ENCODE peak calls at places on chromosome 4, in seven cellular contexts. E, U, C, K, L, S and X are unnamed samples. For H3K79me1, the result is how much of the 10 kb centered on the place peaks cover.

GRCh38 chr4:137651128-137651527 is 118.8 kb upstream of the PCDH18 start:
- DNase-seq in E (no peak), L (no peak), C (no peak), S (no peak), U (peak), K (no peak), X (peak)

GRCh38 chr4:185235480-185236154 is 26.2 kb downstream of the SNX25 start:
- DNase-seq in E (peak), L (no peak), C (no peak), U (peak), S (peak), K (no peak), X (peak)

GRCh38 chr4:38385286-38386010 is 278.6 kb upstream of the KLF3 start:
- DNase-seq in S (no peak), L (no peak), K (no peak), E (peak), C (no peak), U (no peak), X (no peak)

GRCh38 chr4:108400309-108400708 is 220.1 kb upstream of the RPL34 start:
- DNase-seq in L (no peak), U (no peak), K (no peak), E (no peak), S (no peak), C (no peak), X (no peak)

GRCh38 chr4:88880501-88881226 is 176.3 kb downstream of the FAM13A start:
- DNase-seq in K (no peak), U (no peak), E (peak), L (no peak), S (peak), C (no peak), X (no peak)

GRCh38 chr4:55132775-55133174 is 7.4 kb upstream of the KDR start:
- DNase-seq in K (no peak), U (no peak), L (no peak), E (peak), S (no peak), C (peak), X (no peak)

GRCh38 chr4:185880571-185880970 is 68.6 kb upstream of the SORBS2 start:
- DNase-seq in L (no peak), E (no peak), S (no peak), C (no peak), U (no peak), K (no peak), X (no peak)

GRCh38 chr4:794911-795725 is 30.8 kb downstream of the CPLX1 start:
- DNase-seq in L (no peak), E (no peak), C (no peak), U (no peak), K (no peak), S (no peak), X (no peak)

GRCh38 chr4:69098470-69098869 is 2.2 kb downstream of the UGT2B7 start:
- DNase-seq in E (no peak), U (no peak), S (no peak), L (no peak), C (no peak), K (no peak), X (no peak)

GRCh38 chr4:30208731-30209435 is 511.3 kb upstream of the PCDH7 start:
- DNase-seq in C (no peak), S (no peak), L (no peak), K (no peak), U (peak), E (peak), X (peak)

GRCh38 chr4:56314207-56314915 is 72.9 kb downstream of the AASDH start:
- DNase-seq in C (peak), U (no peak), S (no peak), K (no peak), L (no peak), E (no peak), X (no peak)

GRCh38 chr4:69640289-69640688 is 847 bp upstream of the UGT2A2 start:
- DNase-seq in C (no peak), L (no peak), U (no peak), K (no peak), S (no peak), E (no peak), X (peak)

GRCh38 chr4:155914782-155915181 is 11.3 kb downstream of the TDO2 start:
- DNase-seq in U (no peak), S (no peak), E (no peak), K (no peak), C (no peak), L (no peak), X (no peak)

GRCh38 chr4:145735330-145735638 is 55.3 kb downstream of the C4orf51 start:
- DNase-seq in L (no peak), E (peak), S (peak), C (no peak), K (no peak), U (peak), X (peak)

GRCh38 chr4:157010630-157011029 is 39.0 kb upstream of the PDGFC start:
- DNase-seq in U (no peak), C (no peak), K (no peak), E (no peak), L (no peak), S (no peak), X (no peak)

GRCh38 chr4:157013656-157014055 is 42.1 kb upstream of the PDGFC start:
- DNase-seq in K (no peak), S (no peak), U (peak), C (no peak), E (no peak), L (no peak), X (peak)

GRCh38 chr4:157014621-157015591 is 43.3 kb upstream of the PDGFC start:
- DNase-seq in K (no peak), U (peak), C (peak), E (peak), S (peak), L (no peak), X (peak)

GRCh38 chr4:157012781-157013180 is 41.2 kb upstream of the PDGFC start:
- DNase-seq in E (peak), C (no peak), L (no peak), K (no peak), S (peak), U (peak), X (peak)

DNA sequence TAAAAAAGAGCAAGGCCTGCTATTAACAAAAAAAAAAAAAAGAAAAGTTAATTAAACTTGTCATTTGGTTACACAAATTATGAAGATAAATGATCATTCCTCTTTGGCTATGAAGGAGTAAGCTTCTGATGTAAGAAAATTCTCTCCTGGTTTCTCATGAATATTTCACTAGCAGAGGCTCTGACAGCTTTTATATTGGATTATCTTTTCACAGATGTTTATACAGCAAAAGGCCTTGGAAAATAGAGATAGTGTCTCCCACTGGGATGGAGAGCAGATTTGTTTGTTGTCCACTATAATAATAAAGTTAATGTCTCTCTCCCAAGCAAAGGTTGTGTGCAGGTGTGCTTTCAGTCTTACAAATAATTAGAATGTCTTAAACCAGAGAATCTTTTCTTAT is 40.7 kb upstream of the PDGFC start:
- DNase-seq in E (no peak), K (no peak), U (no peak), S (no peak), L (no peak), C (no peak), X (no peak)
- H3K4me2 ChIP-seq in E (no peak), K (no peak), U (no peak), S (no peak), L (no peak), C (no peak), X (no peak)

GRCh38 chr4:85732124-85732523 is 257.2 kb downstream of the ARHGAP24 start:
- DNase-seq in S (no peak), E (no peak), U (no peak), K (no peak), L (no peak), C (no peak), X (no peak)

GRCh38 chr4:85726555-85726954 is 251.6 kb downstream of the ARHGAP24 start:
- DNase-seq in S (no peak), E (no peak), C (no peak), L (no peak), K (no peak), U (no peak), X (no peak)

GRCh38 chr4:85724801-85725548 is 250.0 kb downstream of the ARHGAP24 start:
- DNase-seq in U (no peak), E (peak), C (no peak), S (no peak), L (no peak), K (no peak), X (no peak)

GRCh38 chr4:85725727-85726170 is 250.8 kb downstream of the ARHGAP24 start:
- DNase-seq in S (no peak), C (no peak), E (peak), L (no peak), K (no peak), U (no peak), X (no peak)

GRCh38 chr4:85728471-85728870 is 253.5 kb downstream of the ARHGAP24 start:
- DNase-seq in K (no peak), L (no peak), S (no peak), C (no peak), E (no peak), U (no peak), X (no peak)
- H3K79me1 ChIP-seq in K (under half), L (under half), S (under half), C (under half), E (under half), U (under half), X (under half)

GRCh38 chr4:158074851-158075250 is 98.0 kb downstream of the GASK1B start:
- DNase-seq in L (no peak), E (no peak), C (no peak), U (no peak), S (no peak), K (no peak), X (no peak)

GRCh38 chr4:158080354-158080753 is 92.5 kb downstream of the GASK1B start:
- DNase-seq in C (no peak), E (peak), L (no peak), U (no peak), S (no peak), K (no peak), X (no peak)

GRCh38 chr4:158079661-158080060 is 93.2 kb downstream of the GASK1B start:
- DNase-seq in K (no peak), L (no peak), C (no peak), S (no peak), E (no peak), U (no peak), X (no peak)

GRCh38 chr4:158071931-158072330 is 100.9 kb downstream of the GASK1B start:
- DNase-seq in E (no peak), L (no peak), U (no peak), S (no peak), K (no peak), C (no peak), X (no peak)

DNA sequence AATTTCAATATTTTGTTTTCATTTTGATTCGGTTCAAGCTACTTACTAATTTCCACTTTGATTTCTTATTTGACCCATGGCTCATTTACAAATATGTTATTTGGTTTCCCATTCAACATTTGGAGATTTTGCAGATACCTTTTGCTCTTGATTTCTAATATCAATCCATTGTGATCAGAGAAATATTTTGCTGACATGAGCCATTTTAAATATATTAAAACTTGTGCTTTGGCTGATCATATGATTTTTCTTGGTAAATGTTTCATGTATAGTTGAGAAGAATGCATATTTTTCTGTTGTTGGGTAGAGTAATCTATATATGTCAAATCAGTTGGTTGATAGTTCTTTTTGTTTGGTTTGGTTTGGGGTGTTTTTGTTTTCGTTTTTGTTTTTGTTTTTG is 95.0 kb downstream of the GASK1B start:
- DNase-seq in S (no peak), K (no peak), L (no peak), U (no peak), E (no peak), C (no peak), X (no peak)
- H2AK5ac ChIP-seq in S (no peak), K (no peak), L (no peak), U (no peak), E (no peak), C (no peak), X (no peak)

GRCh38 chr4:13597604-13598003 is 29.9 kb downstream of the BOD1L1 start:
- DNase-seq in C (no peak), K (no peak), S (no peak), E (no peak), U (peak), L (no peak), X (no peak)

GRCh38 chr4:13601848-13602247 is 25.7 kb downstream of the BOD1L1 start:
- DNase-seq in K (no peak), S (no peak), U (no peak), L (no peak), E (no peak), C (no peak), X (no peak)

GRCh38 chr4:13601060-13601459 is 26.5 kb downstream of the BOD1L1 start:
- DNase-seq in C (no peak), K (no peak), U (no peak), L (no peak), E (no peak), S (no peak), X (no peak)

GRCh38 chr4:13597141-13597540 is 30.4 kb downstream of the BOD1L1 start:
- DNase-seq in E (no peak), K (no peak), S (no peak), L (no peak), U (no peak), C (no peak), X (no peak)

GRCh38 chr4:13599159-13599558 is 28.4 kb downstream of the BOD1L1 start:
- DNase-seq in C (peak), K (no peak), S (no peak), U (no peak), L (peak), E (peak), X (no peak)
- H3K4me2 ChIP-seq in C (no peak), K (no peak), S (no peak), U (no peak), L (no peak), E (no peak), X (peak)

DNA sequence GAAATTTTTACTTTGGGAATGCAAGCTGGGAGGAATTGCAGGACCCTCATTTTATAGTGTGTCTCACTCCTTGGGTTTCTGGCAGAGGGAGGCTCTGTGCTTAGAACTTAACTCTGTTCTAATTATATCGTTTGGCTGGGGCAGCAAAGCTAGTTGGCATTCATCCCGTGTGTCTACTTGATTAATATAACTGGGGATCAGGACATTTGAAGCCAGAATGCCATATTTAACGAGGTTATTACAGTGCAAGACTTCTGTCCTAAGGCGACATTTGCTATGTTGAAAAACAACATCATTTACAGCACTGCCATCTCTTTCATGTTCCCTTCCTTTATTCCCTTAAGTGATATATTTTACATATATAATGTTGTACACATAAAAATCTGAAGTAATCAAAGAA is 179.1 kb upstream of the TBC1D9 start:
- DNase-seq in L (no peak), S (no peak), C (no peak), E (no peak), K (no peak), U (no peak), X (no peak)
- H3K79me1 ChIP-seq in L (under half), S (under half), C (under half), E (under half), K (under half), U (under half), X (under half)

DNA sequence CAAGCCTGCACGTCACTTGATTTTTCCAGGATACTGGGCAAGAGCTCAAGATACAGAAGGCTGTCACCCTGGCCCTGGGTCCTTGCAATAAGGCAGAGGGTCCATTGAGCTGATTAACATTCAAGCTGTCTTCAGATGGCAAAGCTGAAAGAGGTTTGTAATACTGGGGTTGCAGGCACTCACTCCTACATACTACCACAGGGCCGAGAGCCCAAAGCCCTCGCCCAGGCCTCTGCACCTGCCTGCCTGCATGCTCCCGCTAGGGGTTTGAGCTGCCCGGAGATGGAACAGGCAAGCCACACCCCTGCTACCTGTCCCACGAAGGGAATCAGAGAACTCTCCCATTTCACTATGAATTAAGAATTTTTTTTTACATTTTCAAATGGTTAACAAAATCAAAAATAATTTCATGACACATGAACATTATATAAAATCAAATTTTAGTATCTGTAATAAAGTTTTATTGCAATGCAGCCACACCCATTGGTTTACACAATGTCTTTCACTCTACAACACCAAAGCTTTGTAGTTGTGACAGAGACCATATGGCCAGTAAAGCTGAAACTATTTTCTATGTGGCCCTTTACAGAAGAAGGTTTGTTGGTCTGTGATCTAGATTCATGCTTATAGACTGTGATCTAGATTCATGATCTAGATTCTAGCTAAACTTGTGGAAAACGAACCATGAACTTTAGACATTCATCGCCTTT is 530.4 kb upstream of the IGFBP7 start:
- DNase-seq in U (no peak), L (no peak), S (no peak), E (no peak), K (no peak), C (peak), X (no peak)
- H2AK5ac ChIP-seq in U (no peak), L (no peak), S (no peak), E (no peak), K (no peak), C (no peak), X (no peak)

GRCh38 chr4:78377555-78377954 is 174.0 kb upstream of the ANXA3 start:
- DNase-seq in C (no peak), U (no peak), K (no peak), E (no peak), S (no peak), L (no peak), X (no peak)

GRCh38 chr4:78379991-78380739 is 171.4 kb upstream of the ANXA3 start:
- DNase-seq in L (no peak), E (no peak), K (no peak), U (peak), S (no peak), C (no peak), X (peak)

GRCh38 chr4:78379040-78379439 is 172.5 kb upstream of the ANXA3 start:
- DNase-seq in U (no peak), C (no peak), K (no peak), S (no peak), L (no peak), E (peak), X (no peak)
- H3K4me2 ChIP-seq in U (no peak), C (no peak), K (no peak), S (no peak), L (no peak), E (no peak), X (no peak)

GRCh38 chr4:144509088-144509854 is 136.7 kb upstream of the HHIP start:
- DNase-seq in E (no peak), U (no peak), K (no peak), C (no peak), L (no peak), S (no peak), X (no peak)

GRCh38 chr4:144504853-144505252 is 141.1 kb upstream of the HHIP start:
- DNase-seq in K (no peak), L (no peak), C (no peak), U (no peak), E (no peak), S (no peak), X (no peak)

GRCh38 chr4:144507309-144508101 is 138.5 kb upstream of the HHIP start:
- DNase-seq in U (peak), C (no peak), E (peak), S (no peak), K (no peak), L (no peak), X (no peak)
- H3K79me1 ChIP-seq in U (under half), C (under half), E (under half), S (under half), K (under half), L (under half), X (under half)

GRCh38 chr4:140971077-140971792 is 162.0 kb downstream of the RNF150 start:
- DNase-seq in L (no peak), U (no peak), C (peak), K (no peak), S (no peak), E (peak), X (no peak)
- H2AK5ac ChIP-seq in L (no peak), U (no peak), C (no peak), K (no peak), S (no peak), E (no peak), X (no peak)